ENCODE peak calls at places on chromosomes 11 and 22, in ten cellular contexts. E is Panc1; M is adrenal gland; R is testis; Y is NT2/D1; J is K562; I is effector memory CD4-positive, alpha-beta T cell; P is heart right ventricle; H is body of pancreas; F is GM23338. B is an unnamed sample. For H3K4me1, the result is how much of the 10 kb centered on the place peaks cover.

GRCh38 chr11:125976156-125976555 is 30.3 kb downstream of the VSIG10L2 start:
- DNase-seq in Y (no peak), E (no peak), R (no peak), M (no peak), J (no peak), H (no peak), P (no peak), I (no peak), F (no peak), B (no peak)

GRCh38 chr11:19027829-19028595 is 32.5 kb downstream of the MRGPRX2 start:
- DNase-seq in I (no peak), R (no peak), H (peak), E (peak), F (no peak), Y (no peak), M (peak), P (no peak), J (no peak), B (no peak)

GRCh38 chr11:115890500-115890899 is 386.3 kb upstream of the CADM1 start:
- DNase-seq in H (no peak), R (no peak), F (no peak), J (no peak), P (no peak), Y (no peak), M (no peak), I (no peak), E (no peak), B (no peak)

GRCh38 chr22:47111626-47112373 is 349.4 kb downstream of the TBC1D22A start:
- DNase-seq in F (no peak), M (no peak), H (no peak), P (no peak), I (no peak), J (no peak), R (no peak), E (no peak), Y (no peak), B (no peak)

GRCh38 chr11:89498845-89499448 is 7.8 kb upstream of the NOX4 start:
- DNase-seq in R (no peak), F (peak), M (no peak), J (peak), P (no peak), E (no peak), H (no peak), I (no peak), Y (no peak), B (no peak)

GRCh38 chr11:73983764-73984543 is 1.3 kb upstream of the UCP2 start:
- DNase-seq in Y (no peak), F (no peak), E (no peak), P (no peak), I (no peak), R (no peak), H (no peak), J (no peak), M (no peak), B (no peak)

GRCh38 chr22:47123827-47124442 is 361.5 kb downstream of the TBC1D22A start:
- DNase-seq in I (no peak), F (no peak), P (no peak), Y (no peak), H (peak), J (no peak), R (no peak), M (no peak), E (no peak), B (no peak)

GRCh38 chr11:15199693-15200092 is 85.0 kb downstream of the INSC start:
- DNase-seq in F (no peak), E (no peak), M (peak), P (peak), I (no peak), Y (no peak), H (peak), R (no peak), J (no peak), B (no peak)

GRCh38 chr22:21752276-21752675 is 16.7 kb upstream of the YPEL1 start:
- DNase-seq in P (no peak), J (no peak), F (no peak), Y (no peak), E (no peak), M (no peak), H (no peak), R (no peak), I (no peak), B (no peak)

GRCh38 chr11:7561562-7561961 is 47.8 kb downstream of the PPFIBP2 start:
- DNase-seq in J (no peak), E (no peak), H (no peak), P (no peak), R (no peak), Y (no peak), F (no peak), M (no peak), I (no peak), B (no peak)

GRCh38 chr22:46990937-46991520 is 228.6 kb downstream of the TBC1D22A start:
- DNase-seq in I (no peak), E (no peak), Y (no peak), H (no peak), F (no peak), R (no peak), P (no peak), J (no peak), M (peak), B (no peak)

DNA sequence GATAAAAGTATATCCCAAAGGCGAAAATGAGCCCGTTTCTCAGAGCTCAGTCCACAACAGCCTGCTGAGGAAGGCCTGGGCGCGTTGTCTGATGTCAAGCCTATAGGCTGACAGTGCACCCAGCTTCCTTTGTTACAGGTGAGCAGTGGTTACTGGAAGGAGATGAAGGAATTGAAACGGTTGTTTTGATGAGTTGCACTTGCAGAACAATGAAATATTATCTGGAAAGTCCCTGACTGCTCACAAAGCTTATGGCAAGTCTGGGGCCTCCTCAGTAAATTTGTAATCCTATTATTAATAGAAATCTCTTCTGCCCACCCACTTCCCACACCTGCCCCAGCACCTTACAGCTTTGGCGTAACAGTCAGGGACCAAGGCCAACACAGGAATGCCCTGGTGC is 77.8 kb downstream of the C11orf91 start:
- DNase-seq in F (no peak), P (no peak), R (no peak), H (no peak), I (no peak), M (no peak), Y (no peak), E (no peak), J (no peak), B (no peak)
- H3K4me1 ChIP-seq in F (under half), P (under half), R (under half), H (under half), I (under half), M (under half), Y (under half), E (under half), J (under half), B (under half)

GRCh38 chr11:130940706-130941105 is 24.4 kb upstream of the SNX19 start:
- DNase-seq in Y (no peak), J (no peak), I (no peak), P (no peak), E (no peak), R (no peak), F (no peak), M (no peak), H (no peak), B (no peak)
- H3K4me3 ChIP-seq in Y (no peak), J (no peak), I (no peak), P (no peak), E (no peak), R (no peak), F (no peak), M (no peak), H (no peak), B (no peak)

DNA sequence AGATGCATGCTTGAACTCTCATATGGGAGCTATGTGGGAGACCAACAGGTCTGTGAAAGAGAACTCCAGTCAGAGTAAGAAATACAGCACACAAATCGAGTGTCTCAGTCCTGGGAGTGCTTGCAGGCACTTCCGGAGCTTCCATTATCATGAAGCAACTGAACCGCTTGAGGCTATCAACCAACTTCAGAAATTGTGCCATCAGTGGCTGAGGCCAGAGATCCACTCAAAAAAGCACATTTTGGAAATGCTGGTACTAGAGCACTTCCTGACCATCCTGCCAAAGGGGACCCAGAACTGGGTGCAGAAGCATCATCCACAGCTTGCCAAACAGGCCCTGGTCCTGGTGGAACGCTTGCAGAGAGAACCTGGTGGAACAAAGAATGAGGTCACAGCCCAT is 33.4 kb downstream of the GAB2 start:
- DNase-seq in P (no peak), M (no peak), F (no peak), R (no peak), Y (no peak), E (no peak), J (no peak), H (no peak), I (no peak), B (no peak)
- H3K4me1 ChIP-seq in P (under half), M (under half), F (under half), R (under half), Y (under half), E (under half), J (under half), H (under half), I (under half), B (under half)

GRCh38 chr11:45331839-45332485 is 45.8 kb upstream of the SYT13 start:
- DNase-seq in E (peak), F (peak), H (no peak), P (no peak), Y (no peak), R (no peak), I (no peak), M (no peak), J (no peak), B (no peak)

GRCh38 chr11:45332486-45332934 is 46.4 kb upstream of the SYT13 start:
- DNase-seq in M (peak), Y (no peak), R (peak), H (peak), F (peak), I (no peak), E (no peak), P (no peak), J (peak), B (peak)

GRCh38 chr11:45333023-45333422 is 46.9 kb upstream of the SYT13 start:
- DNase-seq in I (no peak), J (no peak), E (no peak), R (no peak), P (no peak), M (no peak), H (no peak), F (no peak), Y (no peak), B (no peak)

GRCh38 chr11:45334410-45334809 is 48.3 kb upstream of the SYT13 start:
- DNase-seq in I (no peak), Y (no peak), F (no peak), P (no peak), E (no peak), M (no peak), R (no peak), H (no peak), J (no peak), B (no peak)

DNA sequence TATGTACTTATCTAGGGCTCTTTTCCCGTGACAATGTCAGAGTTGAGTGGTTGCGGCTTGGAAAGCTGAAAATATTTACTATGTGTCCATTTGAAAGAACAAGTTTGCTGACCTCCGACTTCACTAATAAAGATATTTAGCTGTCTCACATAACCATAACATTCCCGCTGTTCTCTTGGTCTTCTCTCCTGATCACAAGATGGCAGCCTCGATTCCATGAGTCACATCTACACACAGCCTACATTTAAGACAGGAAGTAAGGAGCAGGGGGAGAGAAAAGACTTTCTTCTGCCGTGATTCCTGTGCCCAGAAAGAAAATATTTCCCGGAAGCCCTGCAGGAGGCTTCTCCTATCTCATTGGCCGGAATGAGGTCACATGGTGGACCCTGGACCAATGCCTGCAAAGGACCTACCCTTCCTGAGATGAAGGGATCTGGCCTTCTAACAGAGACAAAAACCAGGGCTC is 47.4 kb upstream of the SYT13 start:
- DNase-seq in P (peak), M (peak), Y (no peak), F (peak), R (peak), J (peak), I (no peak), E (no peak), H (peak), B (peak)
- H3K4me3 ChIP-seq in P (peak), M (no peak), Y (no peak), F (no peak), R (peak), J (no peak), I (no peak), E (no peak), H (no peak), B (no peak)

DNA sequence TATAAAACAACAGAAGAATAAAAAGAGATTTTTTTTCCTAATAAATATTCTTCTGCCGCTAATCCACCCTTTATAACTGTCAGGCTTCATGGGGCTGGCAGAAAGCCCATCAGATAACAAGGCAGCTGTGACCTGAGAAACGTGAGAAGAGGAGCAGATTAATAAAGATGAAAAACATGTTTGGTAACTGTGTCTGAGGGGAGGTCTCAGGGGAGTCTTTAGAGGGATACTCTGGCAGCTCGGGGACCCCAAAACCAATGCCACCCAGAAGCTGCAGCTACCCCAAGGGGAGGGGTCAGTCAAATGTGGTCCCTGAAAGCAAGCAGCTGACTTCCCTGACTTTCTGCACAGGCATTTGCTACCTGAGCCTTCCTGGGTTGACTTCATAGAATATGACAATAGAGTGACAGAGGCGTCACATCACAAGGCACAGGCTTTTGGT is 48.4 kb upstream of the POU2AF1 start:
- DNase-seq in H (peak), I (no peak), P (no peak), Y (no peak), R (no peak), F (no peak), E (no peak), M (peak), J (peak), B (peak)
- H3K4me1 ChIP-seq in H (under half), I (under half), P (under half), Y (under half), R (under half), F (under half), E (under half), M (under half), J (under half), B (under half)

DNA sequence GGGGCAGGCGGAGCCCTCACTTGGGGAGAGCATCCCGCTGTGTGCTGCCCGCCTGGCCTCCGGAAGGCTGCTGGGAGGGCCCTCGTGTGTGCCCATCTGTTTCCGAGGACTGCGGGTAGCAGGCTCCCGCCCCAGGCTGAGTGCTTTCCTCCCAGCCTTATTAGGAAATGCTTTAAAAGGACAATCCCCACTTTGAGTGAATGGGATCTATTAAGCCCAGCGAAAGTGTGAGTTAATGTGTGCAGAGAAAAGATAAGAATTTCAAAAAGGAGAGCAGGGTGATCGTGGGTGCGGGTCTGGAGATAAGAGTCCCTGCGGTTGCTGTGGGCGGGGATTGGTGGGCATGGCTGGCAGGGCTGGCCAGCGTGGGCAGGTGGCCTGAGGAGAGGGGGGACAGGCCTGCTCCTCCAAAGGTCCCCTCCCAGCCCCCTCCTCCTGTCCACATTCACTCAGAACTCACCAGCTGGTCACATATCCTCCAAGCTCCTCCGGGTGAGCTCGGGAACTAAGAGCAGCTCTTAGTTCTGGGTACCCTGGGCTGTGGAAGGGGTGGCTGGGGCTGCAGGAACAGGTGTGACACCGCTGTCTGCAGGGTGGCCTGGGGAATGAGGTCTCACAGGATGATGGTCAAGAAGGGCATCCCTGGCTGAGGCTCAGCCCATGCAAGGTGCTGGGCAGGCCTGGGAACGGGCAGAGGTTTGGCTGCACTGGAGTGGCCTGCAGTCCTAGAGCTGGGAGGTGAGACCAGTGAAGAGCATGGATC is 1260.3 kb downstream of the BRD1 start:
- DNase-seq in F (no peak), I (no peak), P (no peak), M (no peak), Y (no peak), R (no peak), E (no peak), H (no peak), J (no peak), B (no peak)
- H3K4me3 ChIP-seq in F (no peak), I (no peak), P (no peak), M (no peak), Y (no peak), R (no peak), E (no peak), H (no peak), J (no peak), B (no peak)